ENCODE peak calls at places on chromosomes 11 and 22, in eight cellular contexts. C is bronchial epithelial cell; G is left lung; A is cardiac muscle cell; O is NB4; J is PC-3; R is CD8-positive, alpha-beta T cell; P is breast epithelium. K is an unnamed sample.

GRCh38 chr22:35632902-35633301 is 15.3 kb upstream of the APOL6 start:
- DNase-seq in O (no peak), J (no peak), G (no peak), P (peak), C (no peak), A (no peak), R (no peak), K (no peak)

GRCh38 chr11:117565709-117566108 is 231.3 kb downstream of the DSCAML1 start:
- DNase-seq in C (no peak), P (no peak), A (no peak), R (no peak), J (no peak), G (no peak), O (no peak), K (no peak)

GRCh38 chr11:61718613-61719302 is 33.7 kb upstream of the MYRF start:
- DNase-seq in O (peak), A (peak), J (no peak), R (no peak), C (no peak), P (no peak), G (no peak), K (no peak)

GRCh38 chr22:50060441-50061140 is 2.5 kb upstream of the TTLL8 start:
- DNase-seq in G (no peak), O (no peak), J (no peak), A (no peak), R (no peak), P (no peak), C (no peak), K (no peak)

GRCh38 chr11:33801821-33802413 is 27.6 kb upstream of the FBXO3 start:
- DNase-seq in C (no peak), A (no peak), O (no peak), G (no peak), R (no peak), P (no peak), J (peak), K (no peak)

GRCh38 chr11:83641511-83641910 is 355.3 kb upstream of the CCDC90B start:
- DNase-seq in J (no peak), A (peak), P (no peak), R (no peak), C (no peak), G (peak), O (no peak), K (no peak)

GRCh38 chr11:79047356-79047755 is 393.5 kb downstream of the TENM4 start:
- DNase-seq in A (no peak), R (no peak), O (no peak), G (no peak), P (no peak), J (no peak), C (no peak), K (no peak)

GRCh38 chr11:134580635-134581025 is 168.6 kb upstream of the B3GAT1 start:
- DNase-seq in A (no peak), O (no peak), C (no peak), J (no peak), P (peak), R (no peak), G (no peak), K (no peak)

GRCh38 chr11:22711880-22712279 is 45.5 kb downstream of the GAS2 start:
- DNase-seq in P (no peak), A (no peak), R (no peak), J (no peak), G (no peak), C (peak), O (no peak), K (no peak)

GRCh38 chr11:45537617-45538016 is 127.8 kb downstream of the CHST1 start:
- DNase-seq in C (peak), A (peak), R (no peak), P (no peak), J (no peak), G (no peak), O (no peak), K (no peak)

GRCh38 chr11:117859061-117859460 is 17.4 kb downstream of the FXYD6 start:
- DNase-seq in P (no peak), O (no peak), J (no peak), G (no peak), C (no peak), A (no peak), R (peak), K (no peak)

GRCh38 chr11:85750646-85751045 is 60.3 kb downstream of the SYTL2 start:
- DNase-seq in J (no peak), G (no peak), C (no peak), A (no peak), P (no peak), R (no peak), O (no peak), K (no peak)

GRCh38 chr11:2512431-2513407 is 67.9 kb downstream of the KCNQ1 start:
- DNase-seq in P (no peak), C (no peak), O (no peak), G (peak), A (no peak), R (peak), J (no peak), K (peak)

GRCh38 chr11:72352859-72353551 is 81.3 kb downstream of the CLPB start:
- DNase-seq in G (no peak), O (peak), J (no peak), A (peak), C (peak), P (no peak), R (no peak), K (peak)

GRCh38 chr11:43908683-43909082 is 28.1 kb downstream of the ALKBH3 start:
- DNase-seq in R (no peak), G (no peak), P (no peak), C (no peak), O (no peak), J (no peak), A (no peak), K (no peak)

GRCh38 chr11:33706961-33707360 is 6.3 kb upstream of the C11orf91 start:
- DNase-seq in J (no peak), O (no peak), R (no peak), A (peak), C (no peak), P (no peak), G (no peak), K (no peak)

GRCh38 chr22:27206747-27207133 is 549.4 kb downstream of the MIAT start:
- DNase-seq in R (no peak), G (no peak), P (no peak), J (no peak), C (peak), O (no peak), A (no peak), K (no peak)

GRCh38 chr22:44574057-44574456 is 76.0 kb upstream of the RTL6 start:
- DNase-seq in O (no peak), P (peak), G (peak), C (peak), R (no peak), A (peak), J (peak), K (no peak)

GRCh38 chr11:117279711-117280376 is 11.3 kb upstream of the BACE1-AS start:
- DNase-seq in C (no peak), G (no peak), P (no peak), R (no peak), O (no peak), J (no peak), A (peak), K (no peak)

GRCh38 chr11:35586216-35586615 is 32.0 kb upstream of the FJX1 start:
- DNase-seq in J (no peak), O (no peak), C (no peak), P (no peak), R (no peak), A (no peak), G (no peak), K (no peak)

GRCh38 chr11:6468712-6469495 is 4.8 kb downstream of the TRIM3 start:
- DNase-seq in G (peak), A (peak), C (peak), R (no peak), J (peak), O (peak), P (peak), K (peak)

GRCh38 chr11:9660886-9661285 is 3.0 kb upstream of the SWAP70 start:
- DNase-seq in G (no peak), R (no peak), C (peak), P (no peak), A (peak), O (no peak), J (peak), K (no peak)

GRCh38 chr11:107576497-107577086 is 11.1 kb upstream of the ALKBH8 start:
- DNase-seq in G (no peak), R (peak), P (no peak), O (peak), C (peak), A (peak), J (peak), K (peak)

GRCh38 chr22:46212195-46212594 is 37.9 kb downstream of the CDPF1 start:
- DNase-seq in C (no peak), A (no peak), P (no peak), J (no peak), R (no peak), O (no peak), G (no peak), K (no peak)

GRCh38 chr11:36155770-36156485 is 133.3 kb downstream of the COMMD9 start:
- DNase-seq in R (no peak), J (peak), G (no peak), O (no peak), A (peak), C (peak), P (no peak), K (no peak)

GRCh38 chr22:29149841-29150555 is 55.7 kb upstream of the EMID1 start:
- DNase-seq in A (no peak), J (no peak), G (peak), P (no peak), R (no peak), C (no peak), O (no peak), K (no peak)

GRCh38 chr22:39661842-39662676 is 91.5 kb downstream of the CACNA1I start:
- DNase-seq in J (no peak), O (no peak), R (peak), P (no peak), C (peak), G (no peak), A (no peak), K (no peak)

GRCh38 chr11:36508743-36509142 is 1.3 kb downstream of the TRAF6 start:
- DNase-seq in G (no peak), J (peak), R (no peak), A (no peak), O (no peak), P (no peak), C (no peak), K (no peak)

GRCh38 chr22:31929126-31929928 is 15.0 kb upstream of the YWHAH start:
- DNase-seq in P (no peak), A (no peak), J (no peak), G (no peak), O (no peak), C (no peak), R (no peak), K (no peak)

GRCh38 chr11:131809203-131809948 is 439.0 kb downstream of the NTM start:
- DNase-seq in O (no peak), C (no peak), G (no peak), J (peak), A (no peak), P (no peak), R (no peak), K (no peak)

GRCh38 chr11:31974737-31975136 is 116.1 kb upstream of the RCN1 start:
- DNase-seq in J (peak), R (no peak), A (peak), C (peak), G (no peak), P (no peak), O (no peak), K (no peak)

GRCh38 chr22:46078241-46079092 is 71.9 kb upstream of the PPARA start:
- DNase-seq in G (peak), P (peak), J (peak), R (no peak), C (no peak), O (no peak), A (no peak), K (no peak)

GRCh38 chr11:1832181-1832988 is 2.4 kb upstream of the SYT8 start:
- DNase-seq in C (no peak), J (peak), P (no peak), A (peak), G (peak), R (peak), O (peak), K (peak)

GRCh38 chr11:130766650-130767297 is 149.5 kb downstream of the SNX19 start:
- DNase-seq in P (no peak), G (no peak), C (no peak), J (no peak), A (no peak), R (no peak), O (no peak), K (no peak)

GRCh38 chr11:134517115-134517514 is 105.1 kb upstream of the B3GAT1 start:
- DNase-seq in J (no peak), P (no peak), R (no peak), O (no peak), C (no peak), G (no peak), A (no peak), K (no peak)

GRCh38 chr22:44664149-44664548 is 37.9 kb upstream of the PRR5 start:
- DNase-seq in J (no peak), O (peak), R (peak), P (no peak), C (no peak), A (peak), G (peak), K (peak)

GRCh38 chr11:122102426-122102825 is 13.6 kb downstream of the BLID start:
- DNase-seq in R (no peak), A (no peak), P (no peak), G (no peak), C (peak), J (no peak), O (no peak), K (no peak)

GRCh38 chr11:122099345-122100045 is 16.5 kb downstream of the BLID start:
- DNase-seq in G (no peak), O (no peak), R (no peak), C (peak), A (peak), J (no peak), P (no peak), K (no peak)

GRCh38 chr11:122100222-122101080 is 15.6 kb downstream of the BLID start:
- DNase-seq in R (no peak), A (peak), O (no peak), C (peak), J (no peak), G (peak), P (no peak), K (no peak)

GRCh38 chr11:122103366-122103765 is 12.6 kb downstream of the BLID start:
- DNase-seq in J (no peak), O (no peak), P (no peak), A (no peak), R (no peak), G (no peak), C (peak), K (no peak)

GRCh38 chr11:122101625-122102291 is 14.3 kb downstream of the BLID start:
- DNase-seq in J (no peak), C (peak), G (peak), P (no peak), R (no peak), O (no peak), A (peak), K (no peak)
- TF ChIP-seq CTCF in J (peak), C (peak), G (peak), P (no peak), R (no peak), O (no peak), A (peak), K (no peak)

GRCh38 chr11:13013054-13013488 is 4.0 kb downstream of the RASSF10 start:
- DNase-seq in G (no peak), J (no peak), C (no peak), O (no peak), A (no peak), P (no peak), R (no peak), K (no peak)

GRCh38 chr11:13015753-13016152 is 6.6 kb downstream of the RASSF10 start:
- DNase-seq in O (no peak), C (no peak), J (no peak), A (no peak), R (no peak), P (no peak), G (no peak), K (no peak)

GRCh38 chr11:13019313-13019712 is 10.2 kb downstream of the RASSF10 start:
- DNase-seq in J (no peak), P (no peak), G (no peak), R (no peak), A (no peak), C (no peak), O (no peak), K (no peak)

GRCh38 chr11:13012037-13012693 is 3.0 kb downstream of the RASSF10 start:
- DNase-seq in R (no peak), O (no peak), C (no peak), P (no peak), A (peak), G (no peak), J (no peak), K (no peak)

GRCh38 chr11:13016415-13016814 is 7.3 kb downstream of the RASSF10 start:
- DNase-seq in J (peak), R (no peak), O (peak), G (no peak), P (no peak), C (peak), A (no peak), K (no peak)
- TF ChIP-seq CTCF in J (peak), R (no peak), O (no peak), G (no peak), P (no peak), C (peak), A (no peak), K (no peak)

DNA sequence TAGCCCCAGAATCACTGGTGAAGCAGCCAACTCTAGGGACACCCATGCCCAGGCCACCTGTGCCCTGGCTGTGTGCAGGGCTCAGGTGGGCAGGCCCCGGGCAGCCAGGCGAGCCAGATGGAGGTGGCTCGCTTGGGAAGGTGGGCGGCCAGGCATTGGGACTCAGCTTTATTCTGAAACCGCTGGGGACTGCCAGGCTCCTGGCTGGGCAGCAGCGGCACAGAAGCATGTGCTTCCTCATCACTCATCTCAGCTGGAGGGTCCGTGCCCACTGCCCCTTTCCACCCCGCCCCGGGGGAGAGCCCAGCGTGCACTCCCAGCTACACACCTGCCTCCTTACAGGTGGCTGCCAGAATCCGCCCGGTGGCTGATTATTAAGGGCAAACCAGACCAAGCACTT is 27.1 kb upstream of the SLC22A12 start:
- DNase-seq in J (no peak), C (no peak), G (no peak), P (no peak), R (no peak), A (no peak), O (no peak), K (no peak)
- TF ChIP-seq CTCF in J (no peak), C (no peak), G (no peak), P (no peak), R (no peak), A (no peak), O (no peak), K (no peak)

DNA sequence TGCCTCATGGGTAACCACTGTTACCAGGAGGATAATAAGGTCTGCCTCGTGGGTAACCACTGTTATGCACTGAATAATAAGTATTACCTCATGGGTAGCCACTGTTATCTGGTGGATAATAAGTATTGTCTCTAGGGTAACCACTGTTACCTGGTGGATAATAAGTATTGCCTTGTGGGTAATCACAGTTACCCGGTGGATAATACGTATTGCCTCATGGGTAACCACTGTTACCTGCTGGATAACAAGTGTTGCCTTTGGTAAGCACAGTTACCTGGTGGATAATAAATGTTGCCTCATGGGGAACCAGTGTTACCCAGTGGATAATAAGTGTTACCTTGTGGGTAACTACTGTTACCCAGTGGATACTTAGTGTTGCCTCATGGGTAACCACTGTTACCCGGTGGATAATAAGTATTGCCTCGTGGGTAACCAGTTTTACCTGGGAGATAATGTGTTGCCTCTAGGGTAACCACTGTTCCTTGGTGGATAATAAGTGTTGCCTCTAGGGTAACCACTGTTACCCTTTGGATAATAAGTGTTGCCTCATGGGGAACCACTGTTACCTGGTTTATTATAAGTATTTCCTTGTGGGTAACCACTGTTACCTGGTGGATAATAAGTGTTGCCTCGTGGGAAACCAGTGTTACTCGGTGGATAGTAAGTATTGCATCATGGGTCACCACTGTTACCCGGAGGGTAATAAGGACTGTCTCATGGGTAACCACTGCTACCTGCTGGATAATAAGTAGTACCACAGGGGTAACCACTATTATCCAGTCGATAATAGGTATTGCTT is 10.6 kb upstream of the NXPE4 start:
- DNase-seq in A (peak), G (no peak), J (peak), P (no peak), O (no peak), C (no peak), R (no peak), K (no peak)
- TF ChIP-seq CTCF in A (peak), G (no peak), J (peak), P (no peak), O (no peak), C (no peak), R (no peak), K (no peak)

GRCh38 chr11:75159081-75159953 is 8.4 kb downstream of the SLCO2B1 start:
- DNase-seq in P (no peak), G (no peak), A (no peak), O (no peak), J (no peak), C (no peak), R (no peak), K (no peak)
- TF ChIP-seq CTCF in P (no peak), G (no peak), A (no peak), O (no peak), J (no peak), C (no peak), R (no peak), K (no peak)

GRCh38 chr11:123597859-123598258 is 56.6 kb downstream of the SCN3B start:
- DNase-seq in O (no peak), J (peak), A (no peak), G (no peak), C (no peak), R (no peak), P (no peak), K (no peak)
- TF ChIP-seq CTCF in O (no peak), J (peak), A (no peak), G (no peak), C (peak), R (no peak), P (no peak), K (no peak)

DNA sequence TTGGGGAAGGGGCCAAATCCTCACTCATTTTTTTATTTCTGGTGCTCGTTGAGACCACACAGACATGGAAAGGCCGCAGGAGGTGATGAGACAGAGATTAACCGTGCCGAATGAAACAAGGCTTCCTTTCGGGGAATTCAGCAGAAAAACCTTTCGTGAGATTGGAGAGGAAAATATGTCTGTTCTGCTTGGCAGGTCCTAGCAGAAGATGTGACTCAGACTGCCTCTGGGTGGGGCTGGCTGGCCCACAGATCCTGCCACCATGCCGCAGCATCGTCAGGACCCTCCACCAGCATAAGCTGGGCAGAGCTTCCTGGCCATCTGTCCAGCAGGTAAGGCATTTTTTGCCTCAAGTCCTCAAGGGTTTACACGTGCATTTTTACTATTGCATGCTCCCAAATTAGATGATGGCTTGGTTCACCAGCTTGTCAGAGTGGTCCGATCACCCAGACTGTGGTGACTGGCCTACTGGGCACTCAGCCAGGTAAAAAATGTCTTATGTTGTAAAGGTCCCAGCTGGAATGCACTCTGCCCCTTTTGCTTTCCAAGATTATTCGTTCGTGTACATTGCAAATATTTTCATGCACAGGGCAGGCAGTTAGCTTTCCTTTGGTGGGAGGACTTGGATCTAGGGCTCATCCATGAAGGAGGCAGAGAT is 1.5 kb downstream of the DDB2 start:
- DNase-seq in R (peak), A (peak), O (peak), J (peak), C (peak), P (no peak), G (peak), K (peak)
- TF ChIP-seq CTCF in R (no peak), A (no peak), O (peak), J (no peak), C (no peak), P (no peak), G (no peak), K (no peak)